ENCODE peak calls at places on chromosomes 13 and 19, in four cellular contexts. G, U, O and X are unnamed samples.
A peak's percentile ranks its signal among the peaks of the same experiment; 100 is the strongest.

GRCh38 chr19:44741841-44742352 is 6.6 kb upstream of the BCL3 start:
- DNase-seq in G (no peak), U (peak; percentile 100), O (peak; percentile 45), X (peak; percentile 87)

GRCh38 chr19:57382806-57383488 is 6.7 kb upstream of the ZNF548 start:
- DNase-seq in O (no peak), U (no peak), G (no peak), X (no peak)

GRCh38 chr13:111411186-111411858 is 90.9 kb downstream of the TEX29 start:
- DNase-seq in U (no peak), O (no peak), G (no peak), X (no peak)

GRCh38 chr13:43546260-43546659 is 240.5 kb downstream of the ENOX1 start:
- DNase-seq in O (no peak), U (no peak), G (no peak), X (no peak)

GRCh38 chr13:36795463-36795862 is 23.6 kb upstream of the RFXAP start:
- DNase-seq in G (no peak), U (no peak), O (no peak), X (no peak)

GRCh38 chr13:68051910-68052309 is 821.8 kb upstream of the PCDH9 start:
- DNase-seq in U (no peak), O (no peak), G (no peak), X (no peak)

GRCh38 chr19:13430790-13431582 is 75.3 kb downstream of the CACNA1A start:
- DNase-seq in O (no peak), G (peak; percentile 62), U (peak; percentile 36), X (no peak)

GRCh38 chr13:71621152-71622124 is 245.6 kb downstream of the DACH1 start:
- DNase-seq in G (no peak), U (no peak), O (no peak), X (no peak)

GRCh38 chr19:41821003-41821735 is 23.3 kb downstream of the LYPD4 start:
- DNase-seq in G (peak; percentile 33), O (no peak), U (peak; percentile 10), X (no peak)

GRCh38 chr13:73879346-73880020 is 254.7 kb downstream of the KLF12 start:
- DNase-seq in G (no peak), O (no peak), U (no peak), X (no peak)

GRCh38 chr19:37362733-37363132 is 8.2 kb upstream of the ZNF527 start:
- DNase-seq in G (no peak), O (no peak), U (no peak), X (no peak)

GRCh38 chr13:45206340-45206739 is 5.5 kb upstream of the KCTD4 start:
- DNase-seq in U (peak; percentile 98), O (no peak), G (no peak), X (no peak)

GRCh38 chr13:59445812-59446211 is 717.9 kb downstream of the DIAPH3 start:
- DNase-seq in O (no peak), U (no peak), G (no peak), X (no peak)

GRCh38 chr19:5354403-5354802 is 13.8 kb upstream of the PTPRS start:
- DNase-seq in O (no peak), G (no peak), U (no peak), X (no peak)

GRCh38 chr13:32079586-32079985 is 48.0 kb downstream of the FRY start:
- DNase-seq in G (no peak), O (no peak), U (no peak), X (no peak)

GRCh38 chr19:27972291-27973040 is 1240.5 kb downstream of the UQCRFS1 start:
- DNase-seq in G (no peak), U (peak; percentile 90), O (no peak), X (no peak)

GRCh38 chr19:28878862-28879566 is 333.9 kb downstream of the UQCRFS1 start:
- DNase-seq in G (peak; percentile 45), O (peak; percentile 47), U (peak; percentile 38), X (peak; percentile 73)

GRCh38 chr13:26710166-26710565 is 50.4 kb downstream of the GPR12 start:
- DNase-seq in U (no peak), O (no peak), G (no peak), X (no peak)

GRCh38 chr13:35838356-35838755 is 292.8 kb downstream of the DCLK1 start:
- DNase-seq in O (no peak), G (no peak), U (peak; percentile 96), X (no peak)

GRCh38 chr13:110424596-110425443 is 117.7 kb downstream of the COL4A2 start:
- DNase-seq in U (no peak), G (no peak), O (no peak), X (no peak)

GRCh38 chr13:29125934-29126424 is 305.8 kb downstream of the MTUS2 start:
- DNase-seq in U (no peak), O (no peak), G (no peak), X (no peak)

GRCh38 chr13:44317752-44318550 is 55.7 kb upstream of the SERP2 start:
- DNase-seq in G (no peak), O (no peak), U (peak; percentile 89), X (no peak)

GRCh38 chr13:95607363-95607762 is 37.1 kb downstream of the DZIP1 start:
- DNase-seq in O (no peak), G (no peak), U (peak; percentile 80), X (no peak)

GRCh38 chr13:36130168-36130541 is 1.0 kb downstream of the DCLK1 start:
- DNase-seq in G (no peak), O (no peak), U (no peak), X (no peak)

GRCh38 chr13:109626386-109627171 is 159.8 kb downstream of the IRS2 start:
- DNase-seq in U (peak; percentile 5), O (no peak), G (no peak), X (no peak)

GRCh38 chr13:48710160-48710559 is 56.4 kb downstream of the CYSLTR2 start:
- DNase-seq in U (no peak), G (no peak), O (no peak), X (no peak)

GRCh38 chr13:71979616-71980015 is 112.6 kb upstream of the DACH1 start:
- DNase-seq in G (no peak), O (no peak), U (peak; percentile 1), X (no peak)

GRCh38 chr13:98792784-98793183 is 40.3 kb upstream of the SLC15A1 start:
- DNase-seq in G (no peak), O (no peak), U (no peak), X (no peak)

GRCh38 chr13:113796948-113797676 is 38.1 kb downstream of the TMEM255B start:
- DNase-seq in G (no peak), O (no peak), U (no peak), X (no peak)

GRCh38 chr13:31835932-31836331 is 96.6 kb downstream of the RXFP2 start:
- DNase-seq in G (no peak), O (no peak), U (peak; percentile 44), X (no peak)

GRCh38 chr13:106348032-106348431 is 187.4 kb downstream of the EFNB2 start:
- DNase-seq in O (no peak), U (peak; percentile 73), G (no peak), X (no peak)

GRCh38 chr19:45693168-45693788 is 812 bp downstream of the QPCTL start:
- DNase-seq in O (peak; percentile 63), U (peak; percentile 50), G (peak; percentile 80), X (peak; percentile 57)

GRCh38 chr19:18895038-18895827 is 725 bp downstream of the CERS1 start:
- DNase-seq in G (no peak), O (peak; percentile 81), U (peak; percentile 27), X (peak; percentile 67)

GRCh38 chr13:49086711-49087110 is 111.0 kb downstream of the FNDC3A start:
- DNase-seq in G (no peak), O (no peak), U (peak; percentile 65), X (no peak)

GRCh38 chr19:1748115-1748702 is 5.1 kb upstream of the ONECUT3 start:
- DNase-seq in G (no peak), O (no peak), U (no peak), X (no peak)

GRCh38 chr19:41407271-41407670 is 9.7 kb downstream of the BCKDHA start:
- DNase-seq in O (no peak), U (peak; percentile 44), G (no peak), X (no peak)

GRCh38 chr19:38592940-38593339 is 24.8 kb downstream of the MAP4K1 start:
- DNase-seq in U (no peak), G (no peak), O (no peak), X (no peak)

GRCh38 chr19:1241417-1242095 is at the start of gene ATP5F1D:
- DNase-seq in G (peak; percentile 94), U (peak; percentile 93), O (peak; percentile 89), X (peak; percentile 92)